ENCODE peak calls at places on chromosomes 2 and 18, in four cellular contexts. U, C, Z and V are unnamed samples.

GRCh38 chr2:220586980-220587549 is 959.6 kb downstream of the SLC4A3 start:
- DNase-seq in U (no peak), C (no peak), Z (no peak), V (no peak)

GRCh38 chr2:224127871-224128501 is 88.9 kb upstream of the SERPINE2 start:
- DNase-seq in U (no peak), C (peak; percentile 78), Z (no peak), V (no peak)

GRCh38 chr18:69387181-69387580 is 13.5 kb upstream of the DOK6 start:
- DNase-seq in U (no peak), C (no peak), Z (no peak), V (no peak)

GRCh38 chr18:55380574-55380973 is 207.4 kb downstream of the TCF4 start:
- DNase-seq in U (no peak), C (peak; percentile 91), Z (no peak), V (no peak)

GRCh38 chr18:77046994-77047393 is 85.6 kb downstream of the MBP start:
- DNase-seq in U (no peak), C (no peak), Z (no peak), V (no peak)

GRCh38 chr2:208466133-208466919 is 59.7 kb downstream of the PTH2R start:
- DNase-seq in U (peak; percentile 70), C (peak; percentile 1), Z (no peak), V (peak; percentile 14)

GRCh38 chr2:218981390-218982311 is 3.3 kb downstream of the FEV start:
- DNase-seq in U (peak; percentile 44), C (peak; percentile 20), Z (no peak), V (no peak)

GRCh38 chr2:213317929-213318328 is 33.7 kb downstream of the SPAG16 start:
- DNase-seq in U (no peak), C (peak; percentile 84), Z (no peak), V (no peak)

GRCh38 chr2:179805001-179805400 is 56.4 kb downstream of the ZNF385B start:
- DNase-seq in U (no peak), C (no peak), Z (no peak), V (no peak)

GRCh38 chr2:100786297-100786658 is 33.7 kb upstream of the NPAS2 start:
- DNase-seq in U (no peak), C (peak; percentile 97), Z (no peak), V (no peak)

GRCh38 chr2:17793803-17794349 is 22.4 kb upstream of the MSGN1 start:
- DNase-seq in U (no peak), C (peak; percentile 27), Z (no peak), V (no peak)

GRCh38 chr18:31581498-31582197 is 10.0 kb upstream of the TTR start:
- DNase-seq in U (no peak), C (peak; percentile 85), Z (no peak), V (no peak)

GRCh38 chr2:150847578-150847977 is 360.1 kb upstream of the RND3 start:
- DNase-seq in U (no peak), C (no peak), Z (no peak), V (no peak)

GRCh38 chr2:29987141-29987540 is 65.8 kb upstream of the ALK start:
- DNase-seq in U (no peak), C (no peak), Z (no peak), V (no peak)

GRCh38 chr2:30721241-30721640 is 86.0 kb downstream of the CAPN13 start:
- DNase-seq in U (no peak), C (no peak), Z (no peak), V (no peak)

GRCh38 chr18:69935319-69936190 is 12.1 kb downstream of the CD226 start:
- DNase-seq in U (no peak), C (peak; percentile 56), Z (no peak), V (no peak)

GRCh38 chr2:19648583-19648982 is 253.2 kb downstream of the TTC32 start:
- DNase-seq in U (no peak), C (peak; percentile 81), Z (peak; percentile 61), V (no peak)

GRCh38 chr2:217853961-217854360 is 148.8 kb downstream of the TNS1 start:
- DNase-seq in U (no peak), C (no peak), Z (no peak), V (no peak)

GRCh38 chr2:10372195-10372861 is 69.6 kb downstream of the HPCAL1 start:
- DNase-seq in U (no peak), C (no peak), Z (no peak), V (no peak)

GRCh38 chr18:13216732-13217465 is 1.7 kb upstream of the LDLRAD4 start:
- DNase-seq in U (peak; percentile 21), C (peak; percentile 31), Z (peak; percentile 64), V (peak; percentile 41)

GRCh38 chr2:43097650-43098049 is 128.8 kb downstream of the ZFP36L2 start:
- DNase-seq in U (peak; percentile 46), C (no peak), Z (no peak), V (no peak)

GRCh38 chr2:28993211-28993960 is 12.3 kb downstream of the TOGARAM2 start:
- DNase-seq in U (no peak), C (no peak), Z (no peak), V (no peak)

GRCh38 chr2:185896090-185896693 is 157.6 kb downstream of the FSIP2 start:
- DNase-seq in U (no peak), C (no peak), Z (no peak), V (no peak)

GRCh38 chr2:19736191-19736831 is 165.5 kb downstream of the TTC32 start:
- DNase-seq in U (no peak), C (no peak), Z (peak; percentile 38), V (no peak)

GRCh38 chr2:58436842-58437241 is 195.7 kb upstream of the FANCL start:
- DNase-seq in U (no peak), C (peak; percentile 41), Z (no peak), V (no peak)

GRCh38 chr18:59087391-59087790 is 52.3 kb upstream of the SEC11C start:
- DNase-seq in U (no peak), C (no peak), Z (no peak), V (no peak)

GRCh38 chr2:72841462-72842125 is 15.8 kb upstream of the EXOC6B start:
- DNase-seq in U (no peak), C (no peak), Z (no peak), V (no peak)

GRCh38 chr18:80241919-80242777 is 5.2 kb downstream of the PARD6G start:
- DNase-seq in U (no peak), C (no peak), Z (no peak), V (no peak)

GRCh38 chr2:199985625-199986207 is 30.3 kb downstream of the MAIP1 start:
- DNase-seq in U (peak; percentile 84), C (peak; percentile 61), Z (peak; percentile 28), V (peak; percentile 61)

GRCh38 chr2:236366406-236366805 is 102.2 kb upstream of the ASB18 start:
- DNase-seq in U (peak; percentile 61), C (peak; percentile 4), Z (no peak), V (no peak)

GRCh38 chr2:178194600-178195389 is 483 bp downstream of the OSBPL6 start:
- DNase-seq in U (peak; percentile 44), C (peak; percentile 70), Z (peak; percentile 43), V (peak; percentile 59)

GRCh38 chr2:134623796-134624195 is 95.0 kb downstream of the TMEM163 start:
- DNase-seq in U (peak; percentile 73), C (no peak), Z (no peak), V (no peak)

GRCh38 chr18:35324926-35325655 is 19.1 kb downstream of the ZNF24 start:
- DNase-seq in U (no peak), C (peak; percentile 19), Z (no peak), V (no peak)

GRCh38 chr2:39515273-39515896 is 78.3 kb upstream of the MAP4K3 start:
- DNase-seq in U (no peak), C (no peak), Z (no peak), V (no peak)

GRCh38 chr2:108927936-108928659 is 60.9 kb downstream of the EDAR start:
- DNase-seq in U (peak; percentile 55), C (peak; percentile 37), Z (no peak), V (peak; percentile 41)

GRCh38 chr2:196801578-196801977 is 2.1 kb upstream of the GTF3C3 start:
- DNase-seq in U (no peak), C (peak; percentile 63), Z (no peak), V (no peak)

GRCh38 chr2:224401641-224402342 is at the start of gene FAM124B:
- DNase-seq in U (peak; percentile 28), C (no peak), Z (peak; percentile 50), V (no peak)

GRCh38 chr2:125172181-125172580 is 1147.1 kb downstream of the CNTNAP5 start:
- DNase-seq in U (no peak), C (peak; percentile 30), Z (no peak), V (no peak)

GRCh38 chr2:47815764-47816163 is 32.8 kb downstream of the MSH6 start:
- DNase-seq in U (no peak), C (no peak), Z (no peak), V (no peak)

GRCh38 chr2:95345415-95346235 is 48.5 kb downstream of the KCNIP3 start:
- DNase-seq in U (peak; percentile 82), C (peak; percentile 79), Z (peak; percentile 87), V (peak; percentile 91)
- TF ChIP-seq CTCF in U (peak; percentile 84), C (peak; percentile 85), Z (peak; percentile 89), V (peak; percentile 90)

GRCh38 chr2:238754259-238754658 is 93.6 kb upstream of the TWIST2 start:
- DNase-seq in U (no peak), C (no peak), Z (no peak), V (no peak)
- TF ChIP-seq CTCF in U (peak; percentile 39), C (peak; percentile 13), Z (no peak), V (no peak)

DNA sequence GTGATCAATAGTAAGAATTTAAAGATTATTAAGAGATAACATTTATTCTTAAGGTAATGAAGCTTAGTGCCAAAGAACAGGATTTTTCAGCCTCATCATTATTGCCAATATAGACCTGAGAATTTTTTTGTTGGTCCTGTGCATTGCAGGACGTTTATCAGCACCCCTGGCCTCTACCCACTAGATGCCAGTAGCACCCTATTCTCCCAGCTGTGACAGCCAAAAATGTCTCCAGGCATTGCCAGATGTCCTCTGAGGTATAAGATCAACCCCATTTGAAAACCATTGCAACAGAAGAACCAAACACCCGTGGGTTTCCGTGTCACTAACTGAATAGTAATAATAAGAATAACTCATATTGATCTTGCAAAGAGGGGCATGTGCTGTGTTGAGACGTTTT is 700.0 kb upstream of the SOX11 start:
- DNase-seq in U (no peak), C (no peak), Z (no peak), V (no peak)
- TF ChIP-seq CTCF in U (no peak), C (no peak), Z (peak; percentile 47), V (no peak)

GRCh38 chr2:71673402-71673795 is 220.0 kb downstream of the DYSF start:
- DNase-seq in U (no peak), C (no peak), Z (no peak), V (no peak)

GRCh38 chr2:71672011-71672639 is 218.8 kb downstream of the DYSF start:
- DNase-seq in U (peak; percentile 16), C (no peak), Z (no peak), V (no peak)

GRCh38 chr2:71672640-71673401 is 219.5 kb downstream of the DYSF start:
- DNase-seq in U (no peak), C (no peak), Z (no peak), V (no peak)

GRCh38 chr2:71674158-71674807 is 220.9 kb downstream of the DYSF start:
- DNase-seq in U (no peak), C (no peak), Z (no peak), V (no peak)

GRCh38 chr2:71675296-71675695 is 221.9 kb downstream of the DYSF start:
- DNase-seq in U (no peak), C (no peak), Z (no peak), V (no peak)
- TF ChIP-seq CTCF in U (no peak), C (no peak), Z (no peak), V (no peak)